ENCODE peak calls at places on chromosomes 2 and 18, in seven cellular contexts. One of them, this sample, is unnamed.

GRCh38 chr2:200048421-200048820 is 93.0 kb downstream of the MAIP1 start:
- DNase-seq in activated naive CD8-positive, alpha-beta T cell treated with anti-CD3 and anti-CD28 coated beads, Interleukin-2, amount 10 ng/mL, durations not matched to agents 7 days and 5 days: no peak
- DNase-seq in dermis microvascular lymphatic vessel endothelial cell: no peak
- DNase-seq in stimulated activated CD8-positive, alpha-beta memory T cell treated with anti-CD3 and anti-CD28 coated beads, Interleukin-15, amount 100 ng/mL, for 4 hours: no peak
- DNase-seq in activated CD4-positive, alpha-beta memory T cell treated with anti-CD3 and anti-CD28 coated beads, Interleukin-2, amount 10 ng/mL, durations not matched to agents 7 days and 5 days: no peak
- DNase-seq in left ventricle myocardium superior: no peak
- DNase-seq in amniotic stem cell: no peak
- DNase-seq in this sample: no peak

GRCh38 chr2:139218181-139218580 is 438.0 kb upstream of the NXPH2 start:
- DNase-seq in activated CD4-positive, alpha-beta memory T cell treated with anti-CD3 and anti-CD28 coated beads, Interleukin-2, amount 10 ng/mL, durations not matched to agents 7 days and 5 days: no peak
- DNase-seq in left ventricle myocardium superior: no peak
- DNase-seq in stimulated activated CD8-positive, alpha-beta memory T cell treated with anti-CD3 and anti-CD28 coated beads, Interleukin-15, amount 100 ng/mL, for 4 hours: no peak
- DNase-seq in dermis microvascular lymphatic vessel endothelial cell: no peak
- DNase-seq in amniotic stem cell: no peak
- DNase-seq in activated naive CD8-positive, alpha-beta T cell treated with anti-CD3 and anti-CD28 coated beads, Interleukin-2, amount 10 ng/mL, durations not matched to agents 7 days and 5 days: no peak
- DNase-seq in this sample: no peak

GRCh38 chr2:133955174-133955573 is 298.7 kb upstream of the MGAT5 start:
- DNase-seq in activated CD4-positive, alpha-beta memory T cell treated with anti-CD3 and anti-CD28 coated beads, Interleukin-2, amount 10 ng/mL, durations not matched to agents 7 days and 5 days: no peak
- DNase-seq in activated naive CD8-positive, alpha-beta T cell treated with anti-CD3 and anti-CD28 coated beads, Interleukin-2, amount 10 ng/mL, durations not matched to agents 7 days and 5 days: no peak
- DNase-seq in left ventricle myocardium superior: no peak
- DNase-seq in stimulated activated CD8-positive, alpha-beta memory T cell treated with anti-CD3 and anti-CD28 coated beads, Interleukin-15, amount 100 ng/mL, for 4 hours: no peak
- DNase-seq in dermis microvascular lymphatic vessel endothelial cell: no peak
- DNase-seq in amniotic stem cell: no peak
- DNase-seq in this sample: peak

GRCh38 chr2:86787701-86788100 is 3.0 kb downstream of the CD8A start:
- DNase-seq in activated CD4-positive, alpha-beta memory T cell treated with anti-CD3 and anti-CD28 coated beads, Interleukin-2, amount 10 ng/mL, durations not matched to agents 7 days and 5 days: no peak
- DNase-seq in left ventricle myocardium superior: peak
- DNase-seq in stimulated activated CD8-positive, alpha-beta memory T cell treated with anti-CD3 and anti-CD28 coated beads, Interleukin-15, amount 100 ng/mL, for 4 hours: no peak
- DNase-seq in amniotic stem cell: no peak
- DNase-seq in dermis microvascular lymphatic vessel endothelial cell: peak
- DNase-seq in activated naive CD8-positive, alpha-beta T cell treated with anti-CD3 and anti-CD28 coated beads, Interleukin-2, amount 10 ng/mL, durations not matched to agents 7 days and 5 days: peak
- DNase-seq in this sample: no peak

GRCh38 chr2:39484206-39484605 is 47.1 kb upstream of the MAP4K3 start:
- DNase-seq in amniotic stem cell: no peak
- DNase-seq in stimulated activated CD8-positive, alpha-beta memory T cell treated with anti-CD3 and anti-CD28 coated beads, Interleukin-15, amount 100 ng/mL, for 4 hours: no peak
- DNase-seq in left ventricle myocardium superior: no peak
- DNase-seq in activated naive CD8-positive, alpha-beta T cell treated with anti-CD3 and anti-CD28 coated beads, Interleukin-2, amount 10 ng/mL, durations not matched to agents 7 days and 5 days: no peak
- DNase-seq in activated CD4-positive, alpha-beta memory T cell treated with anti-CD3 and anti-CD28 coated beads, Interleukin-2, amount 10 ng/mL, durations not matched to agents 7 days and 5 days: no peak
- DNase-seq in dermis microvascular lymphatic vessel endothelial cell: no peak
- DNase-seq in this sample: no peak

GRCh38 chr2:169109502-169110409 is 40.4 kb downstream of the DHRS9 start:
- DNase-seq in activated CD4-positive, alpha-beta memory T cell treated with anti-CD3 and anti-CD28 coated beads, Interleukin-2, amount 10 ng/mL, durations not matched to agents 7 days and 5 days: peak
- DNase-seq in stimulated activated CD8-positive, alpha-beta memory T cell treated with anti-CD3 and anti-CD28 coated beads, Interleukin-15, amount 100 ng/mL, for 4 hours: peak
- DNase-seq in activated naive CD8-positive, alpha-beta T cell treated with anti-CD3 and anti-CD28 coated beads, Interleukin-2, amount 10 ng/mL, durations not matched to agents 7 days and 5 days: peak
- DNase-seq in left ventricle myocardium superior: peak
- DNase-seq in dermis microvascular lymphatic vessel endothelial cell: peak
- DNase-seq in amniotic stem cell: peak
- DNase-seq in this sample: peak

GRCh38 chr2:153387203-153387602 is 91.4 kb downstream of the RPRM start:
- DNase-seq in activated naive CD8-positive, alpha-beta T cell treated with anti-CD3 and anti-CD28 coated beads, Interleukin-2, amount 10 ng/mL, durations not matched to agents 7 days and 5 days: no peak
- DNase-seq in dermis microvascular lymphatic vessel endothelial cell: no peak
- DNase-seq in left ventricle myocardium superior: no peak
- DNase-seq in amniotic stem cell: no peak
- DNase-seq in stimulated activated CD8-positive, alpha-beta memory T cell treated with anti-CD3 and anti-CD28 coated beads, Interleukin-15, amount 100 ng/mL, for 4 hours: no peak
- DNase-seq in activated CD4-positive, alpha-beta memory T cell treated with anti-CD3 and anti-CD28 coated beads, Interleukin-2, amount 10 ng/mL, durations not matched to agents 7 days and 5 days: no peak
- DNase-seq in this sample: no peak

GRCh38 chr2:121142452-121142851 is 142.6 kb downstream of the TFCP2L1 start:
- DNase-seq in activated naive CD8-positive, alpha-beta T cell treated with anti-CD3 and anti-CD28 coated beads, Interleukin-2, amount 10 ng/mL, durations not matched to agents 7 days and 5 days: no peak
- DNase-seq in activated CD4-positive, alpha-beta memory T cell treated with anti-CD3 and anti-CD28 coated beads, Interleukin-2, amount 10 ng/mL, durations not matched to agents 7 days and 5 days: no peak
- DNase-seq in left ventricle myocardium superior: no peak
- DNase-seq in amniotic stem cell: no peak
- DNase-seq in dermis microvascular lymphatic vessel endothelial cell: no peak
- DNase-seq in stimulated activated CD8-positive, alpha-beta memory T cell treated with anti-CD3 and anti-CD28 coated beads, Interleukin-15, amount 100 ng/mL, for 4 hours: no peak
- DNase-seq in this sample: no peak

GRCh38 chr18:56391933-56392590 is 246.3 kb downstream of the TXNL1 start:
- DNase-seq in stimulated activated CD8-positive, alpha-beta memory T cell treated with anti-CD3 and anti-CD28 coated beads, Interleukin-15, amount 100 ng/mL, for 4 hours: no peak
- DNase-seq in left ventricle myocardium superior: no peak
- DNase-seq in dermis microvascular lymphatic vessel endothelial cell: no peak
- DNase-seq in amniotic stem cell: no peak
- DNase-seq in activated naive CD8-positive, alpha-beta T cell treated with anti-CD3 and anti-CD28 coated beads, Interleukin-2, amount 10 ng/mL, durations not matched to agents 7 days and 5 days: no peak
- DNase-seq in activated CD4-positive, alpha-beta memory T cell treated with anti-CD3 and anti-CD28 coated beads, Interleukin-2, amount 10 ng/mL, durations not matched to agents 7 days and 5 days: no peak
- DNase-seq in this sample: no peak

GRCh38 chr2:233351423-233351822 is 2.9 kb upstream of the DGKD start:
- DNase-seq in dermis microvascular lymphatic vessel endothelial cell: no peak
- DNase-seq in activated naive CD8-positive, alpha-beta T cell treated with anti-CD3 and anti-CD28 coated beads, Interleukin-2, amount 10 ng/mL, durations not matched to agents 7 days and 5 days: no peak
- DNase-seq in left ventricle myocardium superior: no peak
- DNase-seq in activated CD4-positive, alpha-beta memory T cell treated with anti-CD3 and anti-CD28 coated beads, Interleukin-2, amount 10 ng/mL, durations not matched to agents 7 days and 5 days: no peak
- DNase-seq in stimulated activated CD8-positive, alpha-beta memory T cell treated with anti-CD3 and anti-CD28 coated beads, Interleukin-15, amount 100 ng/mL, for 4 hours: no peak
- DNase-seq in amniotic stem cell: no peak
- DNase-seq in this sample: no peak

GRCh38 chr2:231693956-231694355 is 14.4 kb upstream of the PTMA start:
- DNase-seq in dermis microvascular lymphatic vessel endothelial cell: no peak
- DNase-seq in activated naive CD8-positive, alpha-beta T cell treated with anti-CD3 and anti-CD28 coated beads, Interleukin-2, amount 10 ng/mL, durations not matched to agents 7 days and 5 days: no peak
- DNase-seq in amniotic stem cell: no peak
- DNase-seq in activated CD4-positive, alpha-beta memory T cell treated with anti-CD3 and anti-CD28 coated beads, Interleukin-2, amount 10 ng/mL, durations not matched to agents 7 days and 5 days: no peak
- DNase-seq in left ventricle myocardium superior: no peak
- DNase-seq in stimulated activated CD8-positive, alpha-beta memory T cell treated with anti-CD3 and anti-CD28 coated beads, Interleukin-15, amount 100 ng/mL, for 4 hours: no peak
- DNase-seq in this sample: no peak

GRCh38 chr2:50777954-50778353 is 254.0 kb downstream of the NRXN1 start:
- DNase-seq in activated naive CD8-positive, alpha-beta T cell treated with anti-CD3 and anti-CD28 coated beads, Interleukin-2, amount 10 ng/mL, durations not matched to agents 7 days and 5 days: no peak
- DNase-seq in dermis microvascular lymphatic vessel endothelial cell: no peak
- DNase-seq in left ventricle myocardium superior: no peak
- DNase-seq in stimulated activated CD8-positive, alpha-beta memory T cell treated with anti-CD3 and anti-CD28 coated beads, Interleukin-15, amount 100 ng/mL, for 4 hours: no peak
- DNase-seq in amniotic stem cell: no peak
- DNase-seq in activated CD4-positive, alpha-beta memory T cell treated with anti-CD3 and anti-CD28 coated beads, Interleukin-2, amount 10 ng/mL, durations not matched to agents 7 days and 5 days: no peak
- DNase-seq in this sample: no peak

GRCh38 chr2:68878753-68879152 is 7.6 kb upstream of the BMP10 start:
- DNase-seq in activated CD4-positive, alpha-beta memory T cell treated with anti-CD3 and anti-CD28 coated beads, Interleukin-2, amount 10 ng/mL, durations not matched to agents 7 days and 5 days: no peak
- DNase-seq in dermis microvascular lymphatic vessel endothelial cell: no peak
- DNase-seq in left ventricle myocardium superior: no peak
- DNase-seq in activated naive CD8-positive, alpha-beta T cell treated with anti-CD3 and anti-CD28 coated beads, Interleukin-2, amount 10 ng/mL, durations not matched to agents 7 days and 5 days: no peak
- DNase-seq in stimulated activated CD8-positive, alpha-beta memory T cell treated with anti-CD3 and anti-CD28 coated beads, Interleukin-15, amount 100 ng/mL, for 4 hours: no peak
- DNase-seq in amniotic stem cell: no peak
- DNase-seq in this sample: no peak

GRCh38 chr18:72160504-72161445 is 383.4 kb downstream of the CBLN2 start:
- DNase-seq in activated naive CD8-positive, alpha-beta T cell treated with anti-CD3 and anti-CD28 coated beads, Interleukin-2, amount 10 ng/mL, durations not matched to agents 7 days and 5 days: no peak
- DNase-seq in activated CD4-positive, alpha-beta memory T cell treated with anti-CD3 and anti-CD28 coated beads, Interleukin-2, amount 10 ng/mL, durations not matched to agents 7 days and 5 days: no peak
- DNase-seq in amniotic stem cell: no peak
- DNase-seq in stimulated activated CD8-positive, alpha-beta memory T cell treated with anti-CD3 and anti-CD28 coated beads, Interleukin-15, amount 100 ng/mL, for 4 hours: no peak
- DNase-seq in dermis microvascular lymphatic vessel endothelial cell: no peak
- DNase-seq in left ventricle myocardium superior: no peak
- DNase-seq in this sample: no peak